ENCODE peak calls at places on chromosomes 1 and 21, in eight cellular contexts. T, Y, N, L, M, Q, K and I are unnamed samples.

GRCh38 chr1:230773396-230774033 is 26.3 kb downstream of the CAPN9 start:
- DNase-seq in T (no peak), Y (no peak), N (no peak), L (no peak), M (no peak), Q (no peak), K (no peak), I (no peak)

GRCh38 chr21:27722095-27722494 is 755.2 kb upstream of the ADAMTS5 start:
- DNase-seq in T (no peak), Y (no peak), N (no peak), L (no peak), M (no peak), Q (no peak), K (peak; percentile 16), I (no peak)

GRCh38 chr1:224533517-224533916 is 82.6 kb upstream of the CNIH3 start:
- DNase-seq in T (no peak), Y (no peak), N (no peak), L (no peak), M (no peak), Q (no peak), K (no peak), I (no peak)

GRCh38 chr21:31201144-31201543 is 142.9 kb downstream of the TIAM1 start:
- DNase-seq in T (no peak), Y (no peak), N (no peak), L (no peak), M (no peak), Q (no peak), K (no peak), I (peak; percentile 23)

GRCh38 chr1:247338723-247339270 is 7.1 kb upstream of the ZNF496 start:
- DNase-seq in T (no peak), Y (no peak), N (no peak), L (no peak), M (no peak), Q (peak; percentile 29), K (no peak), I (no peak)

GRCh38 chr1:8154621-8155052 is 128.5 kb upstream of the ERRFI1 start:
- DNase-seq in T (no peak), Y (no peak), N (no peak), L (peak; percentile 74), M (no peak), Q (peak; percentile 91), K (no peak), I (peak; percentile 33)

GRCh38 chr1:45493116-45493697 is 2.2 kb upstream of the TESK2 start:
- DNase-seq in T (peak; percentile 61), Y (no peak), N (peak; percentile 36), L (peak; percentile 53), M (no peak), Q (peak; percentile 38), K (peak; percentile 77), I (peak; percentile 78)

GRCh38 chr21:41210405-41211040 is 42.6 kb downstream of the BACE2 start:
- DNase-seq in T (no peak), Y (peak; percentile 51), N (no peak), L (no peak), M (no peak), Q (peak; percentile 80), K (peak; percentile 41), I (peak; percentile 6)

GRCh38 chr1:19479351-19480120 is 5.8 kb downstream of the CAPZB start:
- DNase-seq in T (no peak), Y (no peak), N (no peak), L (no peak), M (no peak), Q (no peak), K (no peak), I (no peak)

GRCh38 chr1:227166559-227166958 is 151.7 kb downstream of the CDC42BPA start:
- DNase-seq in T (no peak), Y (no peak), N (no peak), L (no peak), M (no peak), Q (no peak), K (peak; percentile 50), I (no peak)

GRCh38 chr1:21293537-21294265 is 3.4 kb upstream of the ECE1 start:
- DNase-seq in T (no peak), Y (no peak), N (peak; percentile 39), L (no peak), M (peak; percentile 65), Q (no peak), K (no peak), I (no peak)

GRCh38 chr1:240073097-240073496 is 18.6 kb upstream of the FMN2 start:
- DNase-seq in T (no peak), Y (no peak), N (no peak), L (no peak), M (no peak), Q (no peak), K (peak; percentile 52), I (no peak)

GRCh38 chr1:40622936-40623629 is 42.4 kb downstream of the RIMS3 start:
- DNase-seq in T (no peak), Y (no peak), N (no peak), L (no peak), M (no peak), Q (no peak), K (no peak), I (no peak)

GRCh38 chr1:109255097-109255651 is 5.8 kb downstream of the CELSR2 start:
- DNase-seq in T (no peak), Y (no peak), N (no peak), L (no peak), M (no peak), Q (no peak), K (peak; percentile 55), I (no peak)
- TF ChIP-seq CTCF in T (no peak), Y (peak; percentile 18), N (no peak), L (no peak), M (no peak), Q (no peak), K (peak; percentile 12), I (peak; percentile 47)

DNA sequence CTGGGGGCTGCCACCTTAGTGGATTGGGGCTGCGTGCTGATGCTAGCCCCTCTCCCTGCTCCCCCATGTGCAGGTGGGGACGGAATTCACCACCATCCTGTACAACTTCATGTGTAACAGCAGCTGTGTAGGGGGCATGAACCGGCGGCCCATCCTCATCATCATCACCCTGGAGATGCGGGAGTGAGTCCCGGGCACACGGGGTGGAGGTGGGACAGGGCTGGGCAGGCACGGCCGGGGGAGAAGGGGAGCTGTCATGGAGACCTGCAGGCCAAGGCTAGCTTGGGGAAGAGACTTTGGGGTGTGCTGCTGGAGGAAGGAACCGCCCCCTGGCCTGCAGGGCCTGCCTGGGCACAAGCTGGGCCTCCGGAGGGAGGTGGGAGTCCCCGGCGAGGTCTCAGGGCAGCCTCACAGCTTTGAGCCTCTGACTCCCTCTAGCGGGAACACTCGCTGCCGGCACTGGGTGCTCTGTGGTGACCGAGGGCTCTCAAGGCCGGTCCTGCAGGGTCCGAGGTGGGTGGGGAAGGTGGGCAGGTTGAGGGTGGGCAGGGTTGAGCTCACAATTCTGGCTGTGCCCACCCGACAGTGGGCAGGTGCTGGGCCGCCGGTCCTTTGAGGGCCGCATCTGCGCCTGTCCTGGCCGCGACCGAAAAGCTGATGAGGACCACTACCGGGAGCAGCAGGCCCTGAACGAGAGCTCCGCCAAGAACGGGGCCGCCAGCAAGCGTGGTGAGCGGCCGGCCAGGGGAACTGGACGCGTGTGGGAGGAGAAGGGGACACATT is 25.0 kb upstream of the CCDC27 start:
- DNase-seq in T (peak; percentile 62), Y (no peak), N (no peak), L (peak; percentile 53), M (no peak), Q (no peak), K (peak; percentile 79), I (peak; percentile 48)
- TF ChIP-seq CTCF in T (peak; percentile 15), Y (peak; percentile 73), N (no peak), L (peak; percentile 25), M (no peak), Q (no peak), K (peak; percentile 80), I (peak; percentile 77)

GRCh38 chr1:29416825-29417557 is 180.7 kb downstream of the PTPRU start:
- DNase-seq in T (no peak), Y (no peak), N (no peak), L (no peak), M (no peak), Q (peak; percentile 66), K (no peak), I (peak; percentile 55)

GRCh38 chr1:29415156-29415830 is 179.0 kb downstream of the PTPRU start:
- DNase-seq in T (no peak), Y (no peak), N (no peak), L (peak; percentile 33), M (no peak), Q (peak; percentile 20), K (peak; percentile 70), I (peak; percentile 15)

GRCh38 chr1:29417558-29417858 is 181.2 kb downstream of the PTPRU start:
- DNase-seq in T (no peak), Y (no peak), N (no peak), L (no peak), M (no peak), Q (no peak), K (no peak), I (no peak)

GRCh38 chr1:29415861-29416260 is 179.5 kb downstream of the PTPRU start:
- DNase-seq in T (no peak), Y (no peak), N (no peak), L (no peak), M (no peak), Q (no peak), K (no peak), I (no peak)

DNA sequence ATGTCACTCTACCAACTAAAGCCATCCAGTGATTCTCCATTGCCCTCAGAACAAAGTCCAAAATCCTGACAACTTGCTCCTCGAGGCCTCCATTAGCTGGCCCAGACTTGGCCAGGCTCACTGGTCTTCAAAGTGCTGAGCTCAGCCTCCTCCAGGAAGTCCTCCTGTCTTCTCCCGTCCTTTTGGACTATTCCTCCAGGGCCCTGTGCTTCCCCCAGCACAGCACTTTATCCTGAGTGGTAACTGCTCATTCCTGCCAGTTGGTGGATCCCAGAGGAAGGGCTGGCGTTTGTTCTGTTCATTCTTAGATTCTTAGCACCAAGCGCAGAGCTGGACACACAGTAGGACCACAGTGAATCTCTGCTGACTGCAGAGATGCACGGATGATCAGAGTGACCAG is 179.9 kb downstream of the PTPRU start:
- DNase-seq in T (no peak), Y (no peak), N (no peak), L (peak; percentile 7), M (no peak), Q (no peak), K (peak; percentile 57), I (peak; percentile 10)
- TF ChIP-seq CTCF in T (no peak), Y (peak; percentile 44), N (no peak), L (no peak), M (no peak), Q (peak; percentile 15), K (peak; percentile 52), I (peak; percentile 45)

GRCh38 chr1:113935970-113936369 is 6.8 kb downstream of the HIPK1 start:
- DNase-seq in T (no peak), Y (no peak), N (no peak), L (no peak), M (no peak), Q (no peak), K (no peak), I (no peak)
- TF ChIP-seq CTCF in T (no peak), Y (no peak), N (no peak), L (no peak), M (no peak), Q (no peak), K (no peak), I (no peak)

DNA sequence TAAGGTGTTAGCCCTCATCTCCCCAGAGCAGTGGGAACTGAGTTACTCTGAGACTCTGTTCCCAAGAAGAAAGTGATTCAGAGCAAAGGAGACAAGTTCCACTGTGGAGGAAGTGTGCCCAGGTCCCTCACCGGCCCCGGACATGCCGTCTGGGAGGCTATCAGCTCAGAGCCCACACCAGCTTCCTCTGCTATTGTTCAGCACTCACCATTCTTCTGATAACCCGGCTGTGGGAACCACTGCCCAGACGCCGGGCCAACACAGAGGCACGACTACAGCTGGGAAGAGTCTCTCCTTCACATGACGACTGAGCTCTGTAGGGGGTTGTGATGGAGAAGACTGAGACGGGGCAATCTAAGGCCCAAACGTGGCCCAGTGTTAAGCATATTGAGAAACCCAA is 34.2 kb upstream of the GJA5 start:
- DNase-seq in T (peak; percentile 70), Y (no peak), N (no peak), L (no peak), M (no peak), Q (no peak), K (no peak), I (no peak)
- TF ChIP-seq CTCF in T (no peak), Y (no peak), N (no peak), L (no peak), M (no peak), Q (no peak), K (no peak), I (no peak)